ENCODE peak calls at places on chromosomes 4 and X, in four cellular contexts. One of them, this sample, is unnamed.

GRCh38 chrX:45353462-45353861 is 152.8 kb upstream of the DIPK2B start:
- DNase-seq in amniotic epithelial cell: no peak
- DNase-seq in epithelial cell of proximal tubule: no peak
- DNase-seq in IMR-90: no peak
- DNase-seq in this sample: no peak

GRCh38 chr4:108532187-108532586 is 88.2 kb upstream of the RPL34 start:
- DNase-seq in amniotic epithelial cell: no peak
- DNase-seq in epithelial cell of proximal tubule: no peak
- DNase-seq in IMR-90: no peak
- DNase-seq in this sample: no peak

GRCh38 chr4:152431784-152432183 is 104.1 kb downstream of the FBXW7 start:
- DNase-seq in amniotic epithelial cell: no peak
- DNase-seq in epithelial cell of proximal tubule: no peak
- DNase-seq in IMR-90: no peak
- DNase-seq in this sample: no peak

GRCh38 chrX:65866146-65866545 is 173.7 kb downstream of the VSIG4 start:
- DNase-seq in amniotic epithelial cell: no peak
- DNase-seq in epithelial cell of proximal tubule: no peak
- DNase-seq in IMR-90: no peak
- DNase-seq in this sample: no peak

GRCh38 chr4:133968174-133968573 is 233.4 kb downstream of the PABPC4L start:
- DNase-seq in amniotic epithelial cell: no peak
- DNase-seq in epithelial cell of proximal tubule: no peak
- DNase-seq in IMR-90: no peak
- DNase-seq in this sample: no peak

GRCh38 chr4:189228726-189229125 is 711.9 kb upstream of the FRG1 start:
- DNase-seq in amniotic epithelial cell: no peak
- DNase-seq in epithelial cell of proximal tubule: no peak
- DNase-seq in IMR-90: no peak
- DNase-seq in this sample: no peak

GRCh38 chr4:137124278-137124932 is 407.9 kb downstream of the PCDH18 start:
- DNase-seq in amniotic epithelial cell: peak
- DNase-seq in epithelial cell of proximal tubule: peak
- DNase-seq in IMR-90: peak
- DNase-seq in this sample: peak

GRCh38 chr4:24978291-24979072 is 52.3 kb downstream of the LGI2 start:
- DNase-seq in amniotic epithelial cell: no peak
- DNase-seq in epithelial cell of proximal tubule: no peak
- DNase-seq in IMR-90: no peak
- DNase-seq in this sample: no peak

GRCh38 chr4:184343400-184344177 is 125.9 kb upstream of the ENPP6 start:
- DNase-seq in amniotic epithelial cell: peak
- DNase-seq in epithelial cell of proximal tubule: no peak
- DNase-seq in IMR-90: peak
- DNase-seq in this sample: peak

GRCh38 chrX:87409113-87409841 is 108.3 kb upstream of the KLHL4 start:
- DNase-seq in amniotic epithelial cell: peak
- DNase-seq in epithelial cell of proximal tubule: peak
- DNase-seq in IMR-90: peak
- DNase-seq in this sample: no peak

GRCh38 chr4:85967872-85968271 is 392.0 kb downstream of the MAPK10 start:
- DNase-seq in amniotic epithelial cell: no peak
- DNase-seq in epithelial cell of proximal tubule: no peak
- DNase-seq in IMR-90: peak
- DNase-seq in this sample: no peak

GRCh38 chr4:11743236-11743635 is 314.5 kb upstream of the HS3ST1 start:
- DNase-seq in amniotic epithelial cell: peak
- DNase-seq in epithelial cell of proximal tubule: no peak
- DNase-seq in IMR-90: peak
- DNase-seq in this sample: no peak

GRCh38 chr4:100935090-100935489 is 412.2 kb downstream of the PPP3CA start:
- DNase-seq in amniotic epithelial cell: peak
- DNase-seq in epithelial cell of proximal tubule: no peak
- DNase-seq in IMR-90: peak
- DNase-seq in this sample: peak

GRCh38 chrX:103066606-103067005 is 2.6 kb upstream of the BEX1 start:
- DNase-seq in amniotic epithelial cell: peak
- DNase-seq in epithelial cell of proximal tubule: no peak
- DNase-seq in IMR-90: no peak
- DNase-seq in this sample: no peak

GRCh38 chrX:24025741-24026402 is 1.1 kb downstream of the KLHL15 start:
- DNase-seq in amniotic epithelial cell: peak
- DNase-seq in epithelial cell of proximal tubule: no peak
- DNase-seq in IMR-90: peak
- DNase-seq in this sample: peak

GRCh38 chr4:38034986-38035882 is 75.0 kb downstream of the PTTG2 start:
- DNase-seq in amniotic epithelial cell: peak
- DNase-seq in epithelial cell of proximal tubule: no peak
- DNase-seq in IMR-90: peak
- DNase-seq in this sample: peak

GRCh38 chr4:168183717-168184571 is 91.6 kb downstream of the ANXA10 start:
- DNase-seq in amniotic epithelial cell: peak
- DNase-seq in epithelial cell of proximal tubule: no peak
- DNase-seq in IMR-90: peak
- DNase-seq in this sample: peak

GRCh38 chr4:161121451-161121850 is 1042.3 kb downstream of the FSTL5 start:
- DNase-seq in amniotic epithelial cell: peak
- DNase-seq in epithelial cell of proximal tubule: no peak
- DNase-seq in IMR-90: no peak
- DNase-seq in this sample: no peak

GRCh38 chrX:40040686-40041461 is 56.9 kb downstream of the BCOR start:
- DNase-seq in amniotic epithelial cell: no peak
- DNase-seq in epithelial cell of proximal tubule: no peak
- DNase-seq in IMR-90: no peak
- DNase-seq in this sample: no peak

GRCh38 chr4:23775694-23776093 is 114.2 kb downstream of the PPARGC1A start:
- DNase-seq in amniotic epithelial cell: no peak
- DNase-seq in epithelial cell of proximal tubule: no peak
- DNase-seq in IMR-90: no peak
- DNase-seq in this sample: no peak

GRCh38 chrX:100647739-100648138 is 3.7 kb downstream of the SRPX2 start:
- DNase-seq in amniotic epithelial cell: peak
- DNase-seq in epithelial cell of proximal tubule: no peak
- DNase-seq in IMR-90: no peak
- DNase-seq in this sample: no peak

GRCh38 chr4:186651624-186652023 is 72.0 kb downstream of the FAT1 start:
- DNase-seq in amniotic epithelial cell: no peak
- DNase-seq in epithelial cell of proximal tubule: no peak
- DNase-seq in IMR-90: no peak
- DNase-seq in this sample: no peak

GRCh38 chrX:43559643-43560042 is 96.5 kb upstream of the MAOA start:
- DNase-seq in amniotic epithelial cell: peak
- DNase-seq in epithelial cell of proximal tubule: no peak
- DNase-seq in IMR-90: peak
- DNase-seq in this sample: peak

GRCh38 chrX:135516376-135516775 is 4.1 kb upstream of the INTS6L start:
- DNase-seq in amniotic epithelial cell: no peak
- DNase-seq in epithelial cell of proximal tubule: no peak
- DNase-seq in IMR-90: no peak
- DNase-seq in this sample: no peak

GRCh38 chr4:87904627-87905026 is 70.9 kb upstream of the SPP1 start:
- DNase-seq in amniotic epithelial cell: no peak
- DNase-seq in epithelial cell of proximal tubule: no peak
- DNase-seq in IMR-90: no peak
- DNase-seq in this sample: no peak

GRCh38 chr4:1567808-1568581 is 116.1 kb downstream of the FAM53A start:
- DNase-seq in amniotic epithelial cell: no peak
- DNase-seq in epithelial cell of proximal tubule: no peak
- DNase-seq in IMR-90: no peak
- DNase-seq in this sample: no peak

GRCh38 chrX:110021180-110022022 is 18.5 kb downstream of the TMEM164 start:
- DNase-seq in amniotic epithelial cell: peak
- DNase-seq in epithelial cell of proximal tubule: no peak
- DNase-seq in IMR-90: peak
- DNase-seq in this sample: no peak

GRCh38 chr4:55321707-55322264 is 24.3 kb upstream of the SRD5A3 start:
- DNase-seq in amniotic epithelial cell: peak
- DNase-seq in epithelial cell of proximal tubule: no peak
- DNase-seq in IMR-90: peak
- DNase-seq in this sample: peak

GRCh38 chrX:47579537-47579936 is 2.7 kb upstream of the TIMP1 start:
- DNase-seq in amniotic epithelial cell: peak
- DNase-seq in epithelial cell of proximal tubule: no peak
- DNase-seq in IMR-90: peak
- DNase-seq in this sample: no peak

GRCh38 chr4:4627111-4627510 is 85.3 kb upstream of the STX18 start:
- DNase-seq in amniotic epithelial cell: no peak
- DNase-seq in epithelial cell of proximal tubule: no peak
- DNase-seq in IMR-90: no peak
- DNase-seq in this sample: no peak